ENCODE peak calls at places on chromosome 15, in seven cellular contexts. W is spleen, C is tibial nerve, J is stomach, V is A549, O is IMR-90, L is breast epithelium. F is an unnamed sample.

GRCh38 chr15:58724471-58724870 is 25.0 kb downstream of the ADAM10 start:
- DNase-seq in V (no peak), W (no peak), L (no peak), J (no peak), O (peak; percentile 79), C (no peak), F (no peak)

GRCh38 chr15:41993447-41994170 is 21.3 kb upstream of the EHD4 start:
- DNase-seq in J (no peak), W (peak; percentile 32), O (no peak), V (no peak), C (no peak), L (no peak), F (no peak)

GRCh38 chr15:83061680-83062079 is 5.4 kb downstream of the BTBD1 start:
- DNase-seq in O (peak; percentile 62), L (no peak), V (no peak), J (no peak), C (no peak), W (no peak), F (no peak)

GRCh38 chr15:59835801-59836200 is 146.7 kb upstream of the BNIP2 start:
- DNase-seq in O (no peak), W (no peak), J (no peak), C (no peak), V (no peak), L (no peak), F (no peak)

GRCh38 chr15:41966920-41967465 is 5.4 kb downstream of the EHD4 start:
- DNase-seq in C (no peak), V (no peak), W (peak; percentile 62), J (peak; percentile 20), L (peak; percentile 16), O (no peak), F (no peak)

GRCh38 chr15:64536244-64536836 is 76.0 kb downstream of the ZNF609 start:
- DNase-seq in C (no peak), W (no peak), L (no peak), V (peak; percentile 74), O (peak; percentile 92), J (no peak), F (no peak)

GRCh38 chr15:75211436-75212199 is 9.9 kb downstream of the C15orf39 start:
- DNase-seq in O (no peak), L (no peak), V (no peak), W (no peak), J (no peak), C (no peak), F (no peak)

GRCh38 chr15:99169769-99170311 is 65.0 kb downstream of the SYNM start:
- DNase-seq in J (no peak), V (no peak), O (peak; percentile 89), C (peak; percentile 46), L (peak; percentile 92), W (no peak), F (no peak)

GRCh38 chr15:85763157-85763556 is 31.6 kb downstream of the KLHL25 start:
- DNase-seq in L (no peak), V (no peak), O (no peak), C (no peak), W (no peak), J (no peak), F (no peak)

GRCh38 chr15:49023354-49023753 is 22.9 kb downstream of the SECISBP2L start:
- DNase-seq in L (no peak), V (no peak), C (no peak), O (no peak), W (no peak), J (no peak), F (no peak)

GRCh38 chr15:60840306-60840702 is 361.4 kb upstream of the ICE2 start:
- DNase-seq in C (no peak), J (no peak), O (peak; percentile 49), L (no peak), W (no peak), V (no peak), F (no peak)

GRCh38 chr15:68400066-68400456 is 31.9 kb downstream of the ITGA11 start:
- DNase-seq in J (no peak), W (no peak), O (no peak), V (peak; percentile 86), L (no peak), C (no peak), F (no peak)

GRCh38 chr15:84824260-84824690 is 7.1 kb downstream of the ALPK3 start:
- DNase-seq in W (no peak), C (peak; percentile 84), V (no peak), J (no peak), O (no peak), L (no peak), F (no peak)

GRCh38 chr15:22955544-22956085 is 24.6 kb downstream of the CYFIP1 start:
- DNase-seq in J (no peak), V (no peak), L (no peak), O (no peak), C (no peak), W (peak; percentile 32), F (no peak)

GRCh38 chr15:60523056-60523455 is 44.1 kb upstream of the ICE2 start:
- DNase-seq in C (no peak), O (peak; percentile 80), J (no peak), L (no peak), W (no peak), V (no peak), F (no peak)

GRCh38 chr15:48679952-48680351 is 34.4 kb upstream of the FBN1 start:
- DNase-seq in W (no peak), C (no peak), L (no peak), J (no peak), O (peak; percentile 31), V (no peak), F (no peak)

GRCh38 chr15:65085990-65086679 is 9.6 kb downstream of the KBTBD13 start:
- DNase-seq in O (peak; percentile 16), V (peak; percentile 64), W (no peak), J (peak; percentile 38), L (peak; percentile 53), C (no peak), F (no peak)

GRCh38 chr15:90932660-90932991 is 277 bp upstream of the HDDC3 start:
- DNase-seq in C (no peak), O (no peak), V (no peak), W (no peak), J (no peak), L (no peak), F (no peak)

GRCh38 chr15:90930861-90931629 is 1.3 kb downstream of the HDDC3 start:
- DNase-seq in O (no peak), L (no peak), V (no peak), C (no peak), W (no peak), J (no peak), F (no peak)

GRCh38 chr15:90929709-90930019 is 2.7 kb downstream of the HDDC3 start:
- DNase-seq in W (no peak), O (no peak), J (no peak), L (no peak), V (no peak), C (no peak), F (no peak)

GRCh38 chr15:90933310-90933709 is 961 bp upstream of the HDDC3 start:
- DNase-seq in W (no peak), J (no peak), C (no peak), O (no peak), V (no peak), L (no peak), F (no peak)

GRCh38 chr15:90931737-90932659 is at the start of gene HDDC3:
- DNase-seq in L (peak; percentile 86), C (peak; percentile 85), V (peak; percentile 94), O (peak; percentile 76), J (peak; percentile 93), W (peak; percentile 98), F (peak; percentile 56)
- TF ChIP-seq POLR2A in L (peak; percentile 56), C (no peak), V (peak; percentile 73), O (no peak), J (no peak), W (peak; percentile 15), F (no peak)

GRCh38 chr15:45638641-45639040 is 3.8 kb downstream of the SQOR start:
- DNase-seq in J (no peak), L (no peak), V (no peak), O (no peak), W (no peak), C (no peak), F (no peak)

GRCh38 chr15:45635763-45636292 is 999 bp downstream of the SQOR start:
- DNase-seq in V (no peak), L (no peak), W (no peak), C (no peak), J (no peak), O (no peak), F (no peak)

GRCh38 chr15:45635191-45635638 is 386 bp downstream of the SQOR start:
- DNase-seq in O (no peak), C (peak; percentile 46), W (peak; percentile 94), L (peak; percentile 45), V (peak; percentile 59), J (peak; percentile 73), F (peak; percentile 60)

GRCh38 chr15:45634442-45635190 is at the start of gene SQOR:
- DNase-seq in C (peak; percentile 67), L (peak; percentile 82), O (peak; percentile 54), J (peak; percentile 91), V (peak; percentile 86), W (peak; percentile 96), F (peak; percentile 60)

DNA sequence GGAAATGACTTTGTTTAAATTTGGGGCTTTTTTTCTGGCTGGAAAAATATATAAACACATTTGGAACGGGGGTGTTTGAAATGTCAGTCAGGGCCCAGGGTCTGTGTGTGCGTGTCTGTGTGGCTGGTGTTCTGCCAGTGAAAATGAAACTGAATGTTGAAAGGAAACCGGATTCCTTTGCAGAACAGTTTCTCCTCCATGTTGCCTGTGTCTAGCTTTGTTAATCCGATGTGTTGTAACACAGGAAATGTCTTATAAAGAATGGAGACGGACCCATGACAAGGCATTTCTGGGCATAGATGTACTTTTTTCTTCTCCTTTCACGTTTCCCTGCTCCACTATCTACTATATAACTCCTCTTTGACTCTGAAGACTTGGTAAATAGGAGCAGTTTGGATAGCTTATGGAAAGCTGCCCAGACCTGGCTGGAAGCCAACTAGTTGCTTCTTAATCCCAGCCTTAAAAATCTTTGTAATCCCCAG is 2.8 kb downstream of the SQOR start:
- DNase-seq in V (peak; percentile 77), O (peak; percentile 98), J (peak; percentile 76), L (no peak), W (no peak), C (peak; percentile 49), F (no peak)
- TF ChIP-seq POLR2A in V (no peak), O (no peak), J (no peak), L (no peak), W (no peak), C (no peak), F (peak; percentile 39)

DNA sequence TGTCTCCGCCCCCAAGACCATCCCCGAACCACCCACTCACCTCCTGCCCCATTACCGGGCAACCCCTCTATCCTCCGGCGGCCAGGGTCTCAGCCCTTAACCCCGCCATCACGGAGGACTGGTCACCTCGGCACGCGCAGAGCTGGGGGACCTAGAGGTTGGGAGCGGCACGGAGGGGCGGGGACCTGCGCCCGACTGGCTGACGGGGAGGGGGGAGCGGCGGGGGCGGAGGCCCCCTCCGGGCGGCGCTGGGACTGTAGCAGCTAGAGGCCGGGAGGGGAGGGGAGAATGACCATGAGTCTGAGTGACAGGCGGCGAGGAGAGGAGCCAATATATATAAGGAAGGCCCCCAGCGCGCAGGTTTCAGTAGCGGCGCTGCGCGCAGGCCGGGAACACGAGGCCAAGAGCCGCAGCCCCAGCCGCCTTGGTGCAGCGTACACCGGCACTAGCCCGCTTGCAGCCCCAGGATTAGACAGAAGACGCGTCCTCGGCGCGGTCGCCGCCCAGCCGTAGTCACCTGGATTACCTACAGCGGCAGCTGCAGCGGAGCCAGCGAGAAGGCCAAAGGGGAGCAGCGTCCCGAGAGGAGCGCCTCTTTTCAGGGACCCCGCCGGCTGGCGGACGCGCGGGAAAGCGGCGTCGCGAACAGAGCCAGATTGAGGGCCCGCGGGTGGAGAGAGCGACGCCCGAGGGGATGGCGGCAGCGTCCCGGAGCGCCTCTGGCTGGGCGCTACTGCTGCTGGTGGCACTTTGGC is at the start of gene DLL4:
- DNase-seq in J (peak; percentile 74), C (peak; percentile 12), V (peak; percentile 73), O (peak; percentile 59), L (peak; percentile 44), W (peak; percentile 85), F (no peak)
- TF ChIP-seq POLR2A in J (no peak), C (no peak), V (peak; percentile 70), O (peak; percentile 82), L (peak; percentile 15), W (no peak), F (no peak)

GRCh38 chr15:71411538-71412482 is 296.5 kb downstream of the THSD4 start:
- DNase-seq in C (peak; percentile 7), W (no peak), V (peak; percentile 98), J (peak; percentile 67), O (peak; percentile 52), L (no peak), F (no peak)
- TF ChIP-seq POLR2A in C (no peak), W (no peak), V (no peak), J (no peak), O (no peak), L (no peak), F (no peak)

F was measured in esophagus squamous epithelium.